ENCODE peak calls at places on chromosomes 7 and 10, in eight cellular contexts. Z is kidney; L is HFF-Myc; Y is AG04449; T is BJ; W is fibroblast of pulmonary artery; P is CD8-positive, alpha-beta T cell; J is MM.1S. V is an unnamed sample.

GRCh38 chr10:63206576-63206975 is 73.4 kb downstream of the NRBF2 start:
- DNase-seq in Z (no peak), L (no peak), Y (no peak), T (no peak), W (no peak), P (no peak), J (peak), V (no peak)

GRCh38 chr7:69982197-69982596 is 383.9 kb downstream of the AUTS2 start:
- DNase-seq in Z (no peak), L (no peak), Y (peak), T (no peak), W (peak), P (no peak), J (no peak), V (peak)

GRCh38 chr10:122999347-122999746 is 9.2 kb downstream of the IKZF5 start:
- DNase-seq in Z (no peak), L (no peak), Y (no peak), T (no peak), W (no peak), P (no peak), J (no peak), V (peak)

GRCh38 chr10:24209946-24210491 is 1.1 kb downstream of the KIAA1217 start:
- DNase-seq in Z (peak), L (peak), Y (peak), T (no peak), W (peak), P (no peak), J (peak), V (peak)

GRCh38 chr7:22666732-22667131 is 60.3 kb upstream of the IL6 start:
- DNase-seq in Z (no peak), L (no peak), Y (no peak), T (no peak), W (peak), P (no peak), J (no peak), V (no peak)

GRCh38 chr10:76962851-76963250 is 674.8 kb downstream of the KCNMA1 start:
- DNase-seq in Z (no peak), L (peak), Y (no peak), T (peak), W (no peak), P (no peak), J (no peak), V (peak)

GRCh38 chr10:77869626-77870420 is 56.7 kb downstream of the DLG5 start:
- DNase-seq in Z (no peak), L (no peak), Y (no peak), T (no peak), W (no peak), P (no peak), J (no peak), V (peak)

GRCh38 chr7:112162161-112163020 is 43.8 kb downstream of the DOCK4 start:
- DNase-seq in Z (peak), L (no peak), Y (no peak), T (no peak), W (peak), P (no peak), J (no peak), V (peak)

GRCh38 chr7:101198476-101198875 is 2.4 kb downstream of the MOGAT3 start:
- DNase-seq in Z (no peak), L (no peak), Y (no peak), T (no peak), W (no peak), P (no peak), J (no peak), V (no peak)

GRCh38 chr7:79272066-79272669 is 181.3 kb downstream of the MAGI2 start:
- DNase-seq in Z (no peak), L (peak), Y (no peak), T (no peak), W (peak), P (no peak), J (peak), V (peak)

GRCh38 chr7:150385240-150385830 is 6.2 kb downstream of the ZNF775 start:
- DNase-seq in Z (peak), L (no peak), Y (no peak), T (no peak), W (no peak), P (no peak), J (peak), V (no peak)

GRCh38 chr10:86106616-86107015 is 260.0 kb downstream of the GRID1 start:
- DNase-seq in Z (no peak), L (no peak), Y (no peak), T (no peak), W (no peak), P (no peak), J (no peak), V (no peak)

GRCh38 chr7:7911339-7911738 is 57.3 kb upstream of the GLCCI1 start:
- DNase-seq in Z (no peak), L (peak), Y (peak), T (peak), W (peak), P (no peak), J (no peak), V (peak)

GRCh38 chr7:45162311-45162845 is 4.8 kb downstream of the RAMP3 start:
- DNase-seq in Z (peak), L (no peak), Y (no peak), T (no peak), W (no peak), P (no peak), J (peak), V (no peak)

GRCh38 chr7:90708841-90709317 is 112.8 kb downstream of the CDK14 start:
- DNase-seq in Z (no peak), L (no peak), Y (no peak), T (no peak), W (peak), P (no peak), J (peak), V (peak)

GRCh38 chr7:101743241-101743994 is 74.0 kb upstream of the CUX1 start:
- DNase-seq in Z (no peak), L (no peak), Y (no peak), T (no peak), W (peak), P (peak), J (peak), V (peak)

GRCh38 chr10:6464862-6465430 is 115.1 kb downstream of the PRKCQ start:
- DNase-seq in Z (peak), L (no peak), Y (no peak), T (no peak), W (no peak), P (no peak), J (no peak), V (no peak)

GRCh38 chr10:1841759-1842158 is 104.4 kb upstream of the ADARB2 start:
- DNase-seq in Z (no peak), L (no peak), Y (no peak), T (no peak), W (no peak), P (no peak), J (no peak), V (no peak)

GRCh38 chr10:21099291-21099800 is 202.2 kb upstream of the NEBL start:
- DNase-seq in Z (no peak), L (no peak), Y (no peak), T (no peak), W (no peak), P (no peak), J (no peak), V (no peak)

GRCh38 chr10:13684252-13684791 is 97.6 kb downstream of the PRPF18 start:
- DNase-seq in Z (peak), L (no peak), Y (no peak), T (no peak), W (peak), P (no peak), J (no peak), V (peak)

GRCh38 chr10:35554036-35554435 is 51.1 kb upstream of the GJD4 start:
- DNase-seq in Z (no peak), L (no peak), Y (no peak), T (no peak), W (no peak), P (no peak), J (no peak), V (no peak)

GRCh38 chr10:132897516-132898381 is 44.6 kb downstream of the CFAP46 start:
- DNase-seq in Z (peak), L (no peak), Y (no peak), T (no peak), W (no peak), P (no peak), J (no peak), V (no peak)

GRCh38 chr10:131899695-131900349 is 986 bp upstream of the PPP2R2D start:
- DNase-seq in Z (peak), L (no peak), Y (no peak), T (no peak), W (no peak), P (no peak), J (peak), V (no peak)

GRCh38 chr10:92722349-92722748 is 32.6 kb downstream of the HHEX start:
- DNase-seq in Z (no peak), L (no peak), Y (no peak), T (no peak), W (no peak), P (no peak), J (no peak), V (no peak)

GRCh38 chr7:131026297-131027003 is 292.4 kb upstream of the KLF14 start:
- DNase-seq in Z (no peak), L (no peak), Y (peak), T (no peak), W (peak), P (no peak), J (no peak), V (peak)

GRCh38 chr7:45324683-45325237 is 167.2 kb downstream of the RAMP3 start:
- DNase-seq in Z (no peak), L (no peak), Y (no peak), T (no peak), W (peak), P (no peak), J (no peak), V (no peak)

GRCh38 chr7:140058517-140058916 is 4.2 kb downstream of the PARP12 start:
- DNase-seq in Z (no peak), L (no peak), Y (no peak), T (no peak), W (no peak), P (no peak), J (no peak), V (no peak)

GRCh38 chr10:58064714-58065528 is 202.8 kb downstream of the IPMK start:
- DNase-seq in Z (no peak), L (peak), Y (no peak), T (no peak), W (peak), P (no peak), J (peak), V (peak)

GRCh38 chr10:128877141-128877540 is 589.9 kb upstream of the MGMT start:
- DNase-seq in Z (no peak), L (no peak), Y (no peak), T (no peak), W (no peak), P (no peak), J (no peak), V (no peak)
- TF ChIP-seq CTCF in Z (no peak), L (no peak), Y (no peak), T (no peak), W (no peak), P (no peak), J (no peak), V (no peak)

DNA sequence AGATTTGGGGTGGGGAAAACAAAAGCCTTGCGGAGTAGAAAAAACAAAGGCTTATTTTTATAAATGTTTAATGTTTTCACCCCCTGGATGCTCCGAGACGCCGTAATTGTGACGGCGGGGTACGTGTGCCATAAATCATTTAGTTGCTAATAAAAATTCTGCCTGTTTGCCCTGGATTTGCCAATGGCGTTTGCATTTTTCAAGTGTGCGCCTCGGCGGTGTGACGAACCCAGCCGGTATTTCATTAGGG is 2.5 kb upstream of the TNRC18 start:
- DNase-seq in Z (no peak), L (no peak), Y (no peak), T (no peak), W (peak), P (no peak), J (no peak), V (peak)
- H3K4me3 ChIP-seq in Z (peak), L (peak), Y (peak), T (peak), W (peak), P (no peak), J (peak), V (peak)

GRCh38 chr10:78927257-78927995 is 141.3 kb upstream of the ZMIZ1 start:
- DNase-seq in Z (no peak), L (no peak), Y (no peak), T (no peak), W (no peak), P (no peak), J (no peak), V (no peak)

GRCh38 chr10:78924319-78925003 is 144.3 kb upstream of the ZMIZ1 start:
- DNase-seq in Z (no peak), L (no peak), Y (no peak), T (no peak), W (no peak), P (no peak), J (no peak), V (no peak)

GRCh38 chr10:78925275-78925674 is 143.5 kb upstream of the ZMIZ1 start:
- DNase-seq in Z (no peak), L (no peak), Y (no peak), T (no peak), W (no peak), P (no peak), J (no peak), V (no peak)

GRCh38 chr10:78923644-78924318 is 145.0 kb upstream of the ZMIZ1 start:
- DNase-seq in Z (no peak), L (no peak), Y (no peak), T (no peak), W (no peak), P (no peak), J (no peak), V (no peak)

DNA sequence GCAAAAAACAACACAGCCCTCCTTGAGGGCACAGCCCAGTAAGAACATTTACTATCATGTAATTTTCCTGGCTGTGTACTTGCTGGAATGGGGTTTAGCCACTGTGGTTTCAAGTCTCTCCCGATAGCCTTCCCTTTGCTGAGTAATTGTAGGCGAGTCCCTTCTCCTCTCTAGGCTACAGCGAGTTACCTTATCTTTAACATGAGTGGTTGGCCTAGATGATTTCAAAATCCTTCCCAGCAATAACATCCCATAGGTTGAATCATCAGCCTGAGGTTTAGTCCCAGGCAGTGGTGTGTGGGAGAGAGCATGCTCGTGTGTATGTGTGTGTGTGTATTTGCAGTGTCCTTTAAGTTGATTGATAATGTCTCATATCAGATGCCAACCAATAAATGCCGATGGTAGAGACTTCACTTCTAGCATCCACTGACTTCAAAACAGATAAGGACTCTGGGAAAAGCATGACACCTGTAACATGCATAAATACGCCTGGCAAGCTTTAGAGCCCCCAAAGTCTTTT is 142.9 kb upstream of the ZMIZ1 start:
- DNase-seq in Z (no peak), L (peak), Y (peak), T (peak), W (peak), P (no peak), J (no peak), V (peak)
- TF ChIP-seq CTCF in Z (no peak), L (no peak), Y (no peak), T (no peak), W (no peak), P (no peak), J (no peak), V (no peak)

GRCh38 chr7:95394370-95394769 is 1.8 kb downstream of the PON3 start:
- DNase-seq in Z (no peak), L (no peak), Y (no peak), T (no peak), W (no peak), P (no peak), J (no peak), V (no peak)

GRCh38 chr7:95398155-95398940 is 2.2 kb upstream of the PON3 start:
- DNase-seq in Z (no peak), L (no peak), Y (no peak), T (no peak), W (no peak), P (no peak), J (no peak), V (no peak)

GRCh38 chr7:95395755-95396135 is 430 bp downstream of the PON3 start:
- DNase-seq in Z (no peak), L (no peak), Y (no peak), T (no peak), W (no peak), P (no peak), J (no peak), V (no peak)

GRCh38 chr7:95396136-95397032 is at the start of gene PON3:
- DNase-seq in Z (no peak), L (no peak), Y (no peak), T (no peak), W (no peak), P (peak), J (peak), V (no peak)

DNA sequence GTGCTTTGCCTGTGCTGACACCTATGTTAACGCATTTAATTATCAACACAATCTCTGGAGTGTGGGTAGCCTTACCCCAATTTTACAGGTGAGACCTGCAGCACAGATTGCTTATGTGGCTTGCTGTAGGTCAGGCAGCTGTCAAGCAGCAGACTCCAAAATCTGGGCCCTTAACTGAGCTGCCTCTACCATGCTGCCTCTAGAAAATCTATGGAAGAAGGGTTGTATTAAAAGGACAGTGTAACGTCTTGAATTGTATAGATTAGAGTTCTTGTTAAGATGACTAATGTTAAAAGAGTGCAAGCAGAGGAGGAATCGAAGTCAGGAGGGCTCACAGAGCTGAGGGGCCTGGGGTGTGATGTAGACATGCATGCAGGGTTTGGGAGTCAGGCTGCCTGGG is 1.2 kb upstream of the PON3 start:
- DNase-seq in Z (no peak), L (no peak), Y (no peak), T (no peak), W (no peak), P (no peak), J (no peak), V (no peak)
- H3K4me3 ChIP-seq in Z (no peak), L (no peak), Y (no peak), T (no peak), W (no peak), P (no peak), J (no peak), V (no peak)

V was measured in fibroblast of villous mesenchyme.